ENCODE peak calls at places on chromosomes 2 and 18, in seven cellular contexts. One of them, this sample, is unnamed.
A peak's percentile ranks its signal among the peaks of the same experiment; 100 is the strongest.

GRCh38 chr18:36157441-36157840 is 27.7 kb downstream of the ELP2 start:
- DNase-seq in sciatic nerve: no peak
- DNase-seq in hypothalamus: no peak
- DNase-seq in SHP77: no peak
- DNase-seq in anterior cingulate cortex: no peak
- DNase-seq in HS-5: no peak
- DNase-seq in glutamatergic neuron: no peak
- DNase-seq in this sample: no peak

GRCh38 chr2:96552284-96553175 is 16.0 kb downstream of the ARID5A start:
- DNase-seq in sciatic nerve: no peak
- DNase-seq in hypothalamus: no peak
- DNase-seq in SHP77: no peak
- DNase-seq in anterior cingulate cortex: no peak
- DNase-seq in HS-5: no peak
- DNase-seq in glutamatergic neuron: no peak
- DNase-seq in this sample: no peak

GRCh38 chr18:1513519-1513918 is 608.8 kb downstream of the ADCYAP1 start:
- DNase-seq in sciatic nerve: no peak
- DNase-seq in hypothalamus: no peak
- DNase-seq in SHP77: no peak
- DNase-seq in anterior cingulate cortex: no peak
- DNase-seq in HS-5: no peak
- DNase-seq in glutamatergic neuron: no peak
- DNase-seq in this sample: no peak

GRCh38 chr2:65386340-65386739 is 46.1 kb downstream of the SPRED2 start:
- DNase-seq in sciatic nerve: no peak
- DNase-seq in hypothalamus: no peak
- DNase-seq in SHP77: no peak
- DNase-seq in anterior cingulate cortex: no peak
- DNase-seq in HS-5: no peak
- DNase-seq in glutamatergic neuron: no peak
- DNase-seq in this sample: no peak

GRCh38 chr2:84628486-84628885 is 112.2 kb downstream of the DNAH6 start:
- DNase-seq in sciatic nerve: no peak
- DNase-seq in hypothalamus: no peak
- DNase-seq in SHP77: no peak
- DNase-seq in anterior cingulate cortex: no peak
- DNase-seq in HS-5: no peak
- DNase-seq in glutamatergic neuron: no peak
- DNase-seq in this sample: peak; percentile 5

GRCh38 chr2:217893440-217893839 is 109.4 kb downstream of the TNS1 start:
- DNase-seq in sciatic nerve: no peak
- DNase-seq in hypothalamus: no peak
- DNase-seq in SHP77: no peak
- DNase-seq in anterior cingulate cortex: no peak
- DNase-seq in HS-5: no peak
- DNase-seq in glutamatergic neuron: no peak
- DNase-seq in this sample: no peak

GRCh38 chr2:102166189-102166845 is 20.5 kb upstream of the IL1RL2 start:
- DNase-seq in sciatic nerve: no peak
- DNase-seq in hypothalamus: no peak
- DNase-seq in SHP77: no peak
- DNase-seq in anterior cingulate cortex: no peak
- DNase-seq in HS-5: peak; percentile 9
- DNase-seq in glutamatergic neuron: no peak
- DNase-seq in this sample: peak; percentile 38

GRCh38 chr2:156841321-156841720 is 405.1 kb downstream of the GPD2 start:
- DNase-seq in sciatic nerve: no peak
- DNase-seq in hypothalamus: no peak
- DNase-seq in SHP77: no peak
- DNase-seq in anterior cingulate cortex: no peak
- DNase-seq in HS-5: no peak
- DNase-seq in glutamatergic neuron: no peak
- DNase-seq in this sample: no peak

GRCh38 chr2:194907569-194907968 is 749.5 kb upstream of the SLC39A10 start:
- DNase-seq in sciatic nerve: no peak
- DNase-seq in hypothalamus: no peak
- DNase-seq in SHP77: no peak
- DNase-seq in anterior cingulate cortex: no peak
- DNase-seq in HS-5: no peak
- DNase-seq in glutamatergic neuron: no peak
- DNase-seq in this sample: no peak

GRCh38 chr2:121005512-121005911 is 269.8 kb downstream of the GLI2 start:
- DNase-seq in sciatic nerve: no peak
- DNase-seq in hypothalamus: no peak
- DNase-seq in SHP77: no peak
- DNase-seq in anterior cingulate cortex: no peak
- DNase-seq in HS-5: no peak
- DNase-seq in glutamatergic neuron: no peak
- DNase-seq in this sample: no peak

GRCh38 chr18:48896875-48897511 is 53.8 kb downstream of the SMAD7 start:
- DNase-seq in sciatic nerve: peak; percentile 74
- DNase-seq in hypothalamus: no peak
- DNase-seq in SHP77: no peak
- DNase-seq in anterior cingulate cortex: no peak
- DNase-seq in HS-5: no peak
- DNase-seq in glutamatergic neuron: no peak
- DNase-seq in this sample: peak; percentile 83

GRCh38 chr2:240229603-240230423 is 89.4 kb upstream of the OTOS start:
- DNase-seq in sciatic nerve: no peak
- DNase-seq in hypothalamus: no peak
- DNase-seq in SHP77: no peak
- DNase-seq in anterior cingulate cortex: no peak
- DNase-seq in HS-5: no peak
- DNase-seq in glutamatergic neuron: peak; percentile 12
- DNase-seq in this sample: peak; percentile 53

GRCh38 chr2:69260666-69261065 is 126.4 kb downstream of the GFPT1 start:
- DNase-seq in sciatic nerve: no peak
- DNase-seq in hypothalamus: no peak
- DNase-seq in SHP77: no peak
- DNase-seq in anterior cingulate cortex: no peak
- DNase-seq in HS-5: no peak
- DNase-seq in glutamatergic neuron: no peak
- DNase-seq in this sample: no peak

GRCh38 chr2:3656762-3657691 is 973 bp upstream of the ALLC start:
- DNase-seq in sciatic nerve: peak; percentile 52
- DNase-seq in hypothalamus: peak; percentile 9
- DNase-seq in SHP77: peak; percentile 26
- DNase-seq in anterior cingulate cortex: no peak
- DNase-seq in HS-5: no peak
- DNase-seq in glutamatergic neuron: peak; percentile 38
- DNase-seq in this sample: peak; percentile 56

GRCh38 chr2:208608436-208608835 is 201.8 kb downstream of the PTH2R start:
- DNase-seq in sciatic nerve: no peak
- DNase-seq in hypothalamus: no peak
- DNase-seq in SHP77: peak; percentile 89
- DNase-seq in anterior cingulate cortex: no peak
- DNase-seq in HS-5: no peak
- DNase-seq in glutamatergic neuron: no peak
- DNase-seq in this sample: no peak

GRCh38 chr2:47093626-47094025 is 61.5 kb downstream of the STPG4 start:
- DNase-seq in sciatic nerve: no peak
- DNase-seq in hypothalamus: no peak
- DNase-seq in SHP77: no peak
- DNase-seq in anterior cingulate cortex: no peak
- DNase-seq in HS-5: no peak
- DNase-seq in glutamatergic neuron: no peak
- DNase-seq in this sample: no peak

GRCh38 chr2:66438498-66439290 is 3.8 kb downstream of the MEIS1 start:
- DNase-seq in sciatic nerve: no peak
- DNase-seq in hypothalamus: no peak
- DNase-seq in SHP77: no peak
- DNase-seq in anterior cingulate cortex: no peak
- DNase-seq in HS-5: no peak
- DNase-seq in glutamatergic neuron: no peak
- DNase-seq in this sample: no peak

GRCh38 chr2:104429978-104430740 is 423.8 kb upstream of the POU3F3 start:
- DNase-seq in sciatic nerve: no peak
- DNase-seq in hypothalamus: no peak
- DNase-seq in SHP77: no peak
- DNase-seq in anterior cingulate cortex: no peak
- DNase-seq in HS-5: no peak
- DNase-seq in glutamatergic neuron: no peak
- DNase-seq in this sample: peak; percentile 90

GRCh38 chr18:8507361-8507760 is 101.9 kb upstream of the RAB12 start:
- DNase-seq in sciatic nerve: no peak
- DNase-seq in hypothalamus: no peak
- DNase-seq in SHP77: no peak
- DNase-seq in anterior cingulate cortex: no peak
- DNase-seq in HS-5: no peak
- DNase-seq in glutamatergic neuron: peak; percentile 36
- DNase-seq in this sample: no peak

GRCh38 chr2:162579986-162580385 is 236.1 kb downstream of the GCA start:
- DNase-seq in sciatic nerve: no peak
- DNase-seq in hypothalamus: no peak
- DNase-seq in SHP77: no peak
- DNase-seq in anterior cingulate cortex: no peak
- DNase-seq in HS-5: no peak
- DNase-seq in glutamatergic neuron: no peak
- DNase-seq in this sample: no peak

GRCh38 chr2:96509847-96510230 is 4.7 kb upstream of the NEURL3 start:
- DNase-seq in sciatic nerve: no peak
- DNase-seq in hypothalamus: no peak
- DNase-seq in SHP77: no peak
- DNase-seq in anterior cingulate cortex: no peak
- DNase-seq in HS-5: no peak
- DNase-seq in glutamatergic neuron: no peak
- DNase-seq in this sample: no peak

GRCh38 chr2:219758907-219759680 is 131.7 kb downstream of the SLC4A3 start:
- DNase-seq in sciatic nerve: no peak
- DNase-seq in hypothalamus: no peak
- DNase-seq in SHP77: no peak
- DNase-seq in anterior cingulate cortex: no peak
- DNase-seq in HS-5: no peak
- DNase-seq in glutamatergic neuron: no peak
- DNase-seq in this sample: peak; percentile 11

GRCh38 chr2:179275280-179276013 is 10.8 kb upstream of the SESTD1 start:
- DNase-seq in sciatic nerve: no peak
- DNase-seq in hypothalamus: no peak
- DNase-seq in SHP77: no peak
- DNase-seq in anterior cingulate cortex: no peak
- DNase-seq in HS-5: no peak
- DNase-seq in glutamatergic neuron: no peak
- DNase-seq in this sample: no peak

GRCh38 chr2:84071050-84071449 is 388.0 kb downstream of the SUCLG1 start:
- DNase-seq in sciatic nerve: no peak
- DNase-seq in hypothalamus: no peak
- DNase-seq in SHP77: no peak
- DNase-seq in anterior cingulate cortex: no peak
- DNase-seq in HS-5: no peak
- DNase-seq in glutamatergic neuron: no peak
- DNase-seq in this sample: no peak

GRCh38 chr2:25187729-25188350 is 19.5 kb upstream of the POMC start:
- DNase-seq in sciatic nerve: peak; percentile 21
- DNase-seq in hypothalamus: no peak
- DNase-seq in SHP77: no peak
- DNase-seq in anterior cingulate cortex: no peak
- DNase-seq in HS-5: no peak
- DNase-seq in glutamatergic neuron: no peak
- DNase-seq in this sample: no peak

GRCh38 chr2:66436546-66436945 is 1.6 kb downstream of the MEIS1 start:
- DNase-seq in sciatic nerve: no peak
- DNase-seq in hypothalamus: no peak
- DNase-seq in SHP77: no peak
- DNase-seq in anterior cingulate cortex: no peak
- DNase-seq in HS-5: no peak
- DNase-seq in glutamatergic neuron: no peak
- DNase-seq in this sample: no peak

GRCh38 chr2:227506456-227506855 is 34.5 kb downstream of the AGFG1 start:
- DNase-seq in sciatic nerve: no peak
- DNase-seq in hypothalamus: no peak
- DNase-seq in SHP77: no peak
- DNase-seq in anterior cingulate cortex: no peak
- DNase-seq in HS-5: no peak
- DNase-seq in glutamatergic neuron: no peak
- DNase-seq in this sample: no peak

GRCh38 chr2:210399440-210400041 is 77.0 kb downstream of the LANCL1 start:
- DNase-seq in sciatic nerve: no peak
- DNase-seq in hypothalamus: no peak
- DNase-seq in SHP77: no peak
- DNase-seq in anterior cingulate cortex: no peak
- DNase-seq in HS-5: no peak
- DNase-seq in glutamatergic neuron: no peak
- DNase-seq in this sample: no peak

GRCh38 chr2:188524519-188525113 is 232.9 kb downstream of the GULP1 start:
- DNase-seq in sciatic nerve: no peak
- DNase-seq in hypothalamus: no peak
- DNase-seq in SHP77: peak; percentile 8
- DNase-seq in anterior cingulate cortex: no peak
- DNase-seq in HS-5: peak; percentile 56
- DNase-seq in glutamatergic neuron: peak; percentile 27
- DNase-seq in this sample: peak; percentile 40